ENCODE peak calls at places on chromosome 20, in eight cellular contexts. J, U, F, K, T, X, O and R are unnamed samples.

GRCh38 chr20:16011061-16011460 is 562.2 kb downstream of the KIF16B start:
- DNase-seq in X (no peak), O (no peak), J (no peak), K (no peak), U (no peak), T (no peak), F (no peak), R (no peak)

GRCh38 chr20:11060423-11061205 is 386.8 kb upstream of the JAG1 start:
- DNase-seq in T (no peak), J (no peak), K (no peak), O (no peak), X (no peak), U (no peak), F (no peak), R (no peak)

GRCh38 chr20:18224968-18225568 is 63.3 kb upstream of the ZNF133 start:
- DNase-seq in K (peak; percentile 19), F (peak; percentile 48), U (no peak), T (peak; percentile 26), J (peak; percentile 52), X (no peak), O (no peak), R (no peak)

GRCh38 chr20:43238833-43239232 is 49.1 kb upstream of the PTPRT start:
- DNase-seq in X (no peak), O (peak; percentile 45), J (no peak), T (no peak), K (no peak), F (no peak), U (no peak), R (no peak)

GRCh38 chr20:54084193-54084592 is 13.8 kb upstream of the BCAS1 start:
- DNase-seq in K (no peak), O (no peak), X (no peak), F (no peak), T (no peak), U (no peak), J (no peak), R (no peak)

GRCh38 chr20:40467014-40467413 is 222.0 kb downstream of the MAFB start:
- DNase-seq in K (no peak), F (no peak), J (no peak), O (no peak), T (no peak), U (no peak), X (no peak), R (no peak)

GRCh38 chr20:3785240-3786125 is 1.1 kb downstream of the CENPB start:
- DNase-seq in U (peak; percentile 90), F (peak; percentile 42), O (peak; percentile 35), T (no peak), K (peak; percentile 49), J (no peak), X (no peak), R (no peak)

GRCh38 chr20:34375977-34376430 is 12.9 kb downstream of the ITCH start:
- DNase-seq in K (no peak), U (no peak), T (peak; percentile 53), X (no peak), F (no peak), J (no peak), O (no peak), R (no peak)

GRCh38 chr20:33917813-33918525 is 75.7 kb upstream of the RALY start:
- DNase-seq in O (no peak), K (no peak), U (no peak), J (no peak), T (no peak), F (no peak), X (peak; percentile 15), R (peak; percentile 21)

GRCh38 chr20:1875762-1876161 is 19.4 kb upstream of the SIRPA start:
- DNase-seq in U (no peak), O (no peak), T (no peak), X (no peak), J (no peak), K (no peak), F (no peak), R (no peak)

GRCh38 chr20:35320396-35321126 is 28.3 kb upstream of the FAM83C start:
- DNase-seq in U (no peak), O (no peak), J (no peak), F (no peak), K (no peak), T (peak; percentile 85), X (no peak), R (no peak)

GRCh38 chr20:37670426-37670825 is 23.4 kb upstream of the CTNNBL1 start:
- DNase-seq in U (peak; percentile 68), X (no peak), J (peak; percentile 11), F (no peak), O (no peak), K (peak; percentile 28), T (no peak), R (peak; percentile 11)

GRCh38 chr20:32672982-32673727 is 586 bp downstream of the C20orf203 start:
- DNase-seq in O (no peak), T (no peak), K (no peak), J (no peak), X (no peak), F (no peak), U (peak; percentile 69), R (peak; percentile 57)

GRCh38 chr20:10427060-10427692 is 6.8 kb downstream of the MKKS start:
- DNase-seq in U (no peak), T (peak; percentile 71), X (no peak), F (peak; percentile 60), O (peak; percentile 18), J (peak; percentile 60), K (peak; percentile 63), R (peak; percentile 41)

GRCh38 chr20:51221103-51221502 is 198.2 kb upstream of the KCNG1 start:
- DNase-seq in X (no peak), O (no peak), J (no peak), T (no peak), F (no peak), K (no peak), U (no peak), R (no peak)
- H3K9me3 ChIP-seq in X (peaks cover 6% of the 10 kb centered on the region), O (no peaks in the 10 kb centered on the region), J (no peaks in the 10 kb centered on the region), T (peaks cover 20% of the 10 kb centered on the region), F (peaks cover 12% of the 10 kb centered on the region), K (no peaks in the 10 kb centered on the region), U (peaks cover 9% of the 10 kb centered on the region), R (peaks cover 9% of the 10 kb centered on the region)

GRCh38 chr20:57591289-57592229 is 28.7 kb downstream of the ZBP1 start:
- DNase-seq in U (no peak), T (no peak), K (no peak), F (no peak), O (no peak), X (no peak), J (no peak), R (no peak)

GRCh38 chr20:57592263-57593092 is 27.7 kb downstream of the ZBP1 start:
- DNase-seq in O (no peak), X (no peak), T (no peak), J (no peak), F (no peak), K (no peak), U (peak; percentile 58), R (no peak)

GRCh38 chr20:57594092-57594911 is 25.9 kb downstream of the ZBP1 start:
- DNase-seq in K (peak; percentile 69), J (peak; percentile 53), F (peak; percentile 62), T (peak; percentile 33), X (no peak), U (peak; percentile 87), O (peak; percentile 82), R (peak; percentile 57)

GRCh38 chr20:57595041-57596030 is 24.9 kb downstream of the ZBP1 start:
- DNase-seq in X (no peak), T (no peak), K (no peak), J (no peak), F (no peak), U (no peak), O (no peak), R (no peak)

DNA sequence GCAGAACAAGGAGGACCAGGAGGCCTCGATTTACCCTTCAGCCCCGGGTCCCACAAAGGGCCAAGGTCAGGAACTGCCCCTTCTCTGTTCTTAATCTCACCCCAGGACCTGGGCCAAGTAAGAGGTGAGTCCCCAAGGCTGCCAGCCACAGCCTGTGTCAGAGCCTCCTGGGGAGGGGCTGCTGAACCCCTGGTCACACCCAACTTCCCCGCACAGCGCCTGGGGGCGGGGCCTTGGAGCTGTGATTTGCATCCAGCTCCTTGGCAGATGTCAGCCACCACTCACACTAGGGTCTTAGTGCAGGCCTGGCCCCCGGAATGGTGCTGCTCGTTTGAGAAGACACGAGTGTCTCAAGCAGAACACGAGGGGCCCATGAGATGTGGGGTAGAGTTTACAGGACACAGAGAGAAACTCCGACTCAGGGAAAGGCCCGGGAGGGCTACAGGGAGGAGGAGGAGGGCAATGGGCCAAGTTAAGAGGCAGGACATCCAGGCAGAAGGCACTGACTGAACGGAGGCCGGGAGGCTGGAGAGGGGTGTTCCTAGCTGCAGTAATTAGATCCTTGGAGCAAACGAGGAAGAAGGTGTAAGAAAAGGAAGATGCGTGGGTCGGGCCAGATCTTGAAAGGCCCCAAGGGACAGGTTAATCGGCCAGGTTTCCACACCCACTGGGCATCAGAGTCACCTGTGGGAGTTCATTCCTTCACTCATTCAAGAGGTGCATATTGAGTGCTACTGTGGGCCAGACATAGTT is 26.9 kb downstream of the ZBP1 start:
- DNase-seq in O (peak; percentile 61), U (peak; percentile 69), K (no peak), X (no peak), J (no peak), T (no peak), F (no peak), R (peak; percentile 81)
- H3K36me3 ChIP-seq in O (no peaks in the 10 kb centered on the region), U (no peaks in the 10 kb centered on the region), K (no peaks in the 10 kb centered on the region), X (no peaks in the 10 kb centered on the region), J (no peaks in the 10 kb centered on the region), T (no peaks in the 10 kb centered on the region), F (no peaks in the 10 kb centered on the region), R (no peaks in the 10 kb centered on the region)

GRCh38 chr20:36462440-36463211 is 78.7 kb upstream of the MYL9 start:
- DNase-seq in J (peak; percentile 46), K (peak; percentile 67), O (no peak), T (no peak), X (no peak), U (peak; percentile 87), F (peak; percentile 36), R (peak; percentile 43)
- TF ChIP-seq EP300 in J (peak; percentile 22), K (no peak), O (peak; percentile 10), T (no peak), X (no peak), U (no peak), F (no peak), R (no peak)

GRCh38 chr20:56018194-56018593 is 12.9 kb upstream of the CBLN4 start:
- DNase-seq in T (no peak), U (no peak), F (no peak), X (no peak), K (no peak), J (no peak), O (no peak), R (no peak)
- H3K9me3 ChIP-seq in T (peaks cover 99% of the 10 kb centered on the region), U (no peaks in the 10 kb centered on the region), F (peaks cover 4% of the 10 kb centered on the region), X (no peaks in the 10 kb centered on the region), K (no peaks in the 10 kb centered on the region), J (no peaks in the 10 kb centered on the region), O (no peaks in the 10 kb centered on the region), R (no peaks in the 10 kb centered on the region)